ENCODE peak calls at places on chromosomes 4 and X, in nine cellular contexts. One of them, this sample, is unnamed.

GRCh38 chr4:21819086-21819485 is 129.5 kb downstream of the KCNIP4 start:
- DNase-seq in HCT116: no peak
- DNase-seq in K562: no peak
- DNase-seq in GM23338: no peak
- DNase-seq in prostate gland: no peak
- DNase-seq in HepG2: no peak
- DNase-seq in endothelial cell of umbilical vein: peak; percentile 55
- DNase-seq in H1: no peak
- DNase-seq in transverse colon: no peak
- DNase-seq in this sample: no peak

GRCh38 chr4:100379583-100380105 is 138.2 kb downstream of the EMCN start:
- DNase-seq in endothelial cell of umbilical vein: no peak
- DNase-seq in HCT116: no peak
- DNase-seq in H1: no peak
- DNase-seq in transverse colon: no peak
- DNase-seq in HepG2: no peak
- DNase-seq in prostate gland: no peak
- DNase-seq in GM23338: no peak
- DNase-seq in K562: no peak
- DNase-seq in this sample: no peak

GRCh38 chrX:78643106-78643505 is 16.0 kb downstream of the RTL3 start:
- DNase-seq in GM23338: no peak
- DNase-seq in transverse colon: no peak
- DNase-seq in HepG2: no peak
- DNase-seq in H1: no peak
- DNase-seq in prostate gland: no peak
- DNase-seq in HCT116: no peak
- DNase-seq in K562: no peak
- DNase-seq in endothelial cell of umbilical vein: no peak
- DNase-seq in this sample: no peak

GRCh38 chrX:13069771-13070410 is 25.5 kb upstream of the FAM9C start:
- DNase-seq in transverse colon: no peak
- DNase-seq in K562: no peak
- DNase-seq in GM23338: no peak
- DNase-seq in endothelial cell of umbilical vein: peak; percentile 68
- DNase-seq in prostate gland: no peak
- DNase-seq in HCT116: no peak
- DNase-seq in HepG2: no peak
- DNase-seq in H1: no peak
- DNase-seq in this sample: no peak

GRCh38 chrX:131262738-131263679 is 26.1 kb downstream of the IGSF1 start:
- DNase-seq in HepG2: peak; percentile 35
- DNase-seq in prostate gland: no peak
- DNase-seq in HCT116: peak; percentile 16
- DNase-seq in GM23338: peak; percentile 69
- DNase-seq in H1: no peak
- DNase-seq in transverse colon: peak; percentile 15
- DNase-seq in K562: peak; percentile 62
- DNase-seq in endothelial cell of umbilical vein: peak; percentile 1
- DNase-seq in this sample: no peak

GRCh38 chr4:163164591-163164990 is 2.1 kb downstream of the NAF1 start:
- DNase-seq in H1: no peak
- DNase-seq in K562: no peak
- DNase-seq in endothelial cell of umbilical vein: no peak
- DNase-seq in HepG2: no peak
- DNase-seq in HCT116: no peak
- DNase-seq in GM23338: no peak
- DNase-seq in transverse colon: no peak
- DNase-seq in prostate gland: no peak
- DNase-seq in this sample: no peak

GRCh38 chr4:132530846-132531245 is 618.2 kb upstream of the PCDH10 start:
- DNase-seq in HCT116: no peak
- DNase-seq in transverse colon: no peak
- DNase-seq in K562: no peak
- DNase-seq in prostate gland: no peak
- DNase-seq in GM23338: peak; percentile 32
- DNase-seq in endothelial cell of umbilical vein: no peak
- DNase-seq in H1: no peak
- DNase-seq in HepG2: no peak
- DNase-seq in this sample: no peak

GRCh38 chrX:68588653-68589371 is 58.7 kb upstream of the STARD8 start:
- DNase-seq in transverse colon: no peak
- DNase-seq in K562: no peak
- DNase-seq in HepG2: no peak
- DNase-seq in endothelial cell of umbilical vein: no peak
- DNase-seq in GM23338: no peak
- DNase-seq in HCT116: no peak
- DNase-seq in H1: no peak
- DNase-seq in prostate gland: no peak
- DNase-seq in this sample: peak; percentile 21

GRCh38 chrX:63394872-63395271 is 43.7 kb upstream of the SPIN4 start:
- DNase-seq in transverse colon: no peak
- DNase-seq in HepG2: no peak
- DNase-seq in prostate gland: no peak
- DNase-seq in K562: no peak
- DNase-seq in HCT116: no peak
- DNase-seq in endothelial cell of umbilical vein: no peak
- DNase-seq in GM23338: peak; percentile 47
- DNase-seq in H1: no peak
- DNase-seq in this sample: no peak

GRCh38 chrX:97260679-97261078 is 377.0 kb downstream of the RPA4 start:
- DNase-seq in H1: no peak
- DNase-seq in HepG2: no peak
- DNase-seq in prostate gland: no peak
- DNase-seq in GM23338: no peak
- DNase-seq in K562: no peak
- DNase-seq in HCT116: no peak
- DNase-seq in endothelial cell of umbilical vein: no peak
- DNase-seq in transverse colon: no peak
- DNase-seq in this sample: no peak

DNA sequence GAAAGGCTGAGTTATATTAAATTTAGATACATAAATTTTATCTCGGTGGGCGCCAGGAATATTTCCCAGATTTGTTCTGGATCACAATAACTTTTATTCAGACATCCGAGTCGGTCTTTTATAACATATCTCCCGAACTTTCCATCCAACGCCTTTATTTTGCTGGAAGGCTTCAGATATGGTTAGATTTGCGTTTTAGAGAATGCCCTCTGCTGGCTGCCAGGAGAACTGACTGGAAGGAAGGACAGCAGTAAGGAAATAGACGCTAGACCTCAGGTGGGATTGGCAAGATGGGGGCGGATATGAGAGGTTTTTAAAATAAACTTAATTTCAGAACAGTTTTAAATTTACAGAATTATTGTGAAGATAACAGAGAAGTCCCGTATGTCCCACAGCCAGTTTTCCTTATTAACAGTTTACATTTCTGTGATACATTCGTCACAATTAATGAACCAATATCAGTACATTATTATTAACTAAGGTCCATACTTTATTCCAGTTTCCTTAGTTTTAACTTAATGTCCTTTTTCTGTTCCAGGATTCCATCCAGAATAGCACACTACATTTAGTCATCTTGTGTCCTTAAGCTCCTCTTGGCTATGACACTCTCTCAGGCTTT is 4.6 kb upstream of the KANTR start:
- DNase-seq in GM23338: peak; percentile 62
- DNase-seq in transverse colon: peak; percentile 65
- DNase-seq in endothelial cell of umbilical vein: peak; percentile 49
- DNase-seq in prostate gland: peak; percentile 35
- DNase-seq in HepG2: no peak
- DNase-seq in K562: peak; percentile 47
- DNase-seq in HCT116: peak; percentile 34
- DNase-seq in H1: no peak
- DNase-seq in this sample: no peak
- H3K4me3 ChIP-seq in GM23338: peak overlapping the region; percentile 77
- H3K4me3 ChIP-seq in transverse colon: peak overlapping the region; percentile 29
- H3K4me3 ChIP-seq in endothelial cell of umbilical vein: peak overlapping the region; percentile 79
- H3K4me3 ChIP-seq in prostate gland: peak overlapping the region; percentile 23
- H3K4me3 ChIP-seq in HepG2: no peak overlapping the region
- H3K4me3 ChIP-seq in K562: no peak overlapping the region
- H3K4me3 ChIP-seq in HCT116: no peak overlapping the region
- H3K4me3 ChIP-seq in H1: peak overlapping the region; percentile 74
- H3K4me3 ChIP-seq in this sample: no peak overlapping the region

DNA sequence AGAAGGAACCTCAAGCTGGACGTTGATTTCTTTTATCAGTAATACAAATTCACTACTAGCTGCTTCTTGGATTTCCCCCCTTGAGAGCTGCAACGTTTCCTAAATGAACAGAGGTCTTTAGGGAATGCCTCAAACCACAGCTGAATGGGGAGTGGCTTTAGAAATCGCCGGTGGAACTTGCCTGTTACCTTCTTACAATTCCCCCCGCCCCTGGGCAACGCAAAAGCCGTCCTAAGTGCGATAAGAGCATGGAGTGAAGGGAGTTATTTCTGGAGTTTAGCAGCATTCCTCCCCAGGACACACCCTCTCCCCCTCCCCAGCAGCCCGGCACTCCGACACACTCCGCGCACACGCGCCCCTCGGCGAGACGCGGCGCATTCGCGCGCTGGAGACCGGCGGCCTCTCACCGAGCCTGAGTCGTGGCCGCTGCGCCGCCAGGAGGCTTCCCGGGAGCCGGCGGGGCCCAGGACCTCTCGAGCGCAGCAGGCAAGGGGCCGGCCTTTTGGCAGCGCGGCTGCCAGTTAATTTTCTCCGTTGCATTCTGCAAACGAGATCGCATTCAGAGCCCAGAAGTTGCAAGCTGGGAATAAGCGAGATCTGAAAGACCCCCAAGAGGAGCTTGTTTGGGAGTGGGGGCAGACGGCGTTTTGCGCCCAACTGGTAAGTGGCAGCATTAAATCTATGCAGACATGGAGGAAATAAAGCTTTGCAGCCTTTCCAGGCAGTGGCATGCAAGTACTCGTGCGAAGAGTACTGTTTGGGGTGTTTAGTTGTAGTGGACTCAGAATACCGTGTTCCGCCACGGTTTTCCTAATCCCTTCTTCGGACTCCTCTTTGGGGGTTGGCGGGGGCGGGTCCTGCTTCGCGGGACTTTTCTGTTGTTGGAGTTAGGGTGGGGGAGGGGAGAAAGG is 134.6 kb downstream of the PALLD start:
- DNase-seq in endothelial cell of umbilical vein: peak; percentile 72
- DNase-seq in GM23338: peak; percentile 87
- DNase-seq in H1: peak; percentile 36
- DNase-seq in HCT116: no peak
- DNase-seq in HepG2: no peak
- DNase-seq in transverse colon: peak; percentile 60
- DNase-seq in prostate gland: peak; percentile 34
- DNase-seq in K562: no peak
- DNase-seq in this sample: peak; percentile 54
- TF ChIP-seq POLR2AphosphoS5 in endothelial cell of umbilical vein: peak; percentile 37
- TF ChIP-seq POLR2AphosphoS5 in GM23338: no peak
- TF ChIP-seq POLR2AphosphoS5 in H1: no peak
- TF ChIP-seq POLR2AphosphoS5 in HCT116: peak; percentile 22
- TF ChIP-seq POLR2AphosphoS5 in HepG2: no peak
- TF ChIP-seq POLR2AphosphoS5 in transverse colon: no peak
- TF ChIP-seq POLR2AphosphoS5 in prostate gland: no peak
- TF ChIP-seq POLR2AphosphoS5 in K562: no peak
- TF ChIP-seq POLR2AphosphoS5 in this sample: no peak

GRCh38 chr4:151147000-151147399 is 47.6 kb downstream of the RPS3A start:
- DNase-seq in HCT116: no peak
- DNase-seq in transverse colon: no peak
- DNase-seq in HepG2: no peak
- DNase-seq in H1: no peak
- DNase-seq in endothelial cell of umbilical vein: no peak
- DNase-seq in K562: no peak
- DNase-seq in GM23338: no peak
- DNase-seq in prostate gland: no peak
- DNase-seq in this sample: no peak

GRCh38 chr4:151142758-151143157 is 43.3 kb downstream of the RPS3A start:
- DNase-seq in GM23338: no peak
- DNase-seq in prostate gland: no peak
- DNase-seq in H1: no peak
- DNase-seq in HCT116: no peak
- DNase-seq in K562: no peak
- DNase-seq in endothelial cell of umbilical vein: no peak
- DNase-seq in transverse colon: no peak
- DNase-seq in HepG2: no peak
- DNase-seq in this sample: no peak

GRCh38 chr4:151139814-151140213 is 40.4 kb downstream of the RPS3A start:
- DNase-seq in K562: no peak
- DNase-seq in endothelial cell of umbilical vein: no peak
- DNase-seq in HCT116: no peak
- DNase-seq in transverse colon: no peak
- DNase-seq in GM23338: no peak
- DNase-seq in HepG2: no peak
- DNase-seq in H1: no peak
- DNase-seq in prostate gland: no peak
- DNase-seq in this sample: no peak

GRCh38 chr4:151143162-151143561 is 43.7 kb downstream of the RPS3A start:
- DNase-seq in transverse colon: no peak
- DNase-seq in GM23338: no peak
- DNase-seq in HepG2: no peak
- DNase-seq in K562: no peak
- DNase-seq in prostate gland: no peak
- DNase-seq in H1: no peak
- DNase-seq in endothelial cell of umbilical vein: no peak
- DNase-seq in HCT116: no peak
- DNase-seq in this sample: no peak

DNA sequence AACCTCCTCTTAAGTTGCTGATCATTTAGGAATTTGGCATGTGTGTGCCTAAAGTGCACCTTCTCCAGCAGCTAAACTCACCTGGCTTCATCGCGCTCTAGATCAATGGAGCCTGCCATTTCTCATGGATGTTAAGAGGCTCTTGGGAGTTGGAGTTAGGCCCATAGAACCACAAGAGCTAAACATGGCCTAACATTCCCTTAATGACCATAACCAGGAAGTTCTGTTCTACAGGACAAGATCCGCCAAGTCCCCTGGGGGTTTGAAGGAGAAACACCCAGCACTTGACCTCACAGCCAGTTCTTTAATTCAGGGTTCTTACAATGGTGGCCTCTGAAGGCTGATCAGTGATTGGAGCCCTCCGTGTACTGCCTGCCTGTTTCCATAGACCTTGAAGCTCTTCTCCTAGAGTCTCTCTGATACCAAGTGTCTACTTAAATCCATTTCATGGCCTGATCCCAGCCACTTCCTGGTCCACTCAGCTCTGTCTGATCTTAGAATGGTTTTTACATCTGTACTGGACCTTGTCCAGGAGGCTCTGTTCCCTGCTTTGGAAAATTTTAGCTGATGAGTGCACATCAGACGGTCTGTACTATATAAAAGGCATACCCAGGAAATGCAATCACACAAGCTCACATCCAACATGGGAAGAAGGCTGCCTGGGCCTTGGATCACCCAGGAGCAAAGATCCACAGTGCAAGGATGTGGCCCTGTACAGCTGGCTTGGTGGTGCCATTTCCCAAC is 45.1 kb downstream of the RPS3A start:
- DNase-seq in H1: no peak
- DNase-seq in endothelial cell of umbilical vein: no peak
- DNase-seq in transverse colon: no peak
- DNase-seq in K562: no peak
- DNase-seq in HCT116: no peak
- DNase-seq in HepG2: no peak
- DNase-seq in prostate gland: no peak
- DNase-seq in GM23338: no peak
- DNase-seq in this sample: no peak
- H3K4me3 ChIP-seq in H1: no peak overlapping the region
- H3K4me3 ChIP-seq in endothelial cell of umbilical vein: no peak overlapping the region
- H3K4me3 ChIP-seq in transverse colon: no peak overlapping the region
- H3K4me3 ChIP-seq in K562: no peak overlapping the region
- H3K4me3 ChIP-seq in HCT116: no peak overlapping the region
- H3K4me3 ChIP-seq in HepG2: no peak overlapping the region
- H3K4me3 ChIP-seq in prostate gland: no peak overlapping the region
- H3K4me3 ChIP-seq in GM23338: no peak overlapping the region
- H3K4me3 ChIP-seq in this sample: no peak overlapping the region

GRCh38 chr4:170872794-170873193 is 783.0 kb upstream of the AADAT start:
- DNase-seq in K562: no peak
- DNase-seq in HCT116: no peak
- DNase-seq in H1: no peak
- DNase-seq in endothelial cell of umbilical vein: no peak
- DNase-seq in prostate gland: no peak
- DNase-seq in HepG2: no peak
- DNase-seq in GM23338: no peak
- DNase-seq in transverse colon: no peak
- DNase-seq in this sample: no peak
- TF ChIP-seq POLR2AphosphoS5 in K562: no peak
- TF ChIP-seq POLR2AphosphoS5 in HCT116: no peak
- TF ChIP-seq POLR2AphosphoS5 in H1: no peak
- TF ChIP-seq POLR2AphosphoS5 in endothelial cell of umbilical vein: no peak
- TF ChIP-seq POLR2AphosphoS5 in prostate gland: no peak
- TF ChIP-seq POLR2AphosphoS5 in HepG2: no peak
- TF ChIP-seq POLR2AphosphoS5 in GM23338: no peak
- TF ChIP-seq POLR2AphosphoS5 in transverse colon: no peak
- TF ChIP-seq POLR2AphosphoS5 in this sample: no peak

This sample was measured in upper lobe of left lung.